ENCODE peak calls at places on chromosomes 12 and 14, in nine cellular contexts. F is islet precursor cell; A is stimulated activated CD4-positive, alpha-beta T cell treated with anti-CD3 and anti-CD28 coated beads, Interleukin-1b, Interleukin-23, amount 100 ng/mL, for 4 hours; Q is Calu3; U is AG04450; P is fibroblast of lung; D is astrocyte of the cerebellum; C is endothelial cell; T is stimulated activated naive B cell treated with anti-CD40 and anti-IgM and Interleukin-4, amounts not matched to agents 10 μg/mL and 1 μg/mL and 100 μg/mL, for 72 hours. E is an unnamed sample.

GRCh38 chr14:55605793-55606192 is 25.8 kb downstream of the KTN1 start:
- DNase-seq in C (no peak), Q (no peak), F (no peak), T (no peak), A (no peak), P (no peak), U (no peak), D (no peak), E (no peak)

GRCh38 chr14:103923863-103924262 is 4.4 kb upstream of the TDRD9 start:
- DNase-seq in A (no peak), T (no peak), D (no peak), C (peak; percentile 81), P (no peak), U (no peak), Q (no peak), F (peak; percentile 92), E (no peak)

GRCh38 chr12:120169946-120170345 is 24.6 kb downstream of the GCN1 start:
- DNase-seq in P (no peak), T (no peak), Q (no peak), C (no peak), F (no peak), A (no peak), U (no peak), D (no peak), E (no peak)

GRCh38 chr14:25111061-25111601 is 61.2 kb upstream of the STXBP6 start:
- DNase-seq in F (peak; percentile 80), C (no peak), Q (peak; percentile 19), U (no peak), P (peak; percentile 75), T (no peak), D (peak; percentile 92), A (no peak), E (no peak)

GRCh38 chr12:131060011-131060703 is 106.5 kb downstream of the ADGRD1 start:
- DNase-seq in P (no peak), U (no peak), A (no peak), Q (no peak), T (no peak), F (peak; percentile 46), D (no peak), C (no peak), E (no peak)

GRCh38 chr12:27779837-27780611 is at the start of the genes KLHL42 and MANSC4:
- DNase-seq in Q (peak; percentile 67), U (no peak), C (peak; percentile 76), F (peak; percentile 94), D (peak; percentile 19), P (peak; percentile 75), T (peak; percentile 67), A (peak; percentile 36), E (peak; percentile 37)

GRCh38 chr12:89836026-89836425 is 127.4 kb upstream of the ATP2B1 start:
- DNase-seq in T (no peak), U (no peak), A (no peak), C (no peak), P (no peak), D (no peak), F (no peak), Q (no peak), E (no peak)

GRCh38 chr12:111353603-111354295 is 15.1 kb downstream of the PHETA1 start:
- DNase-seq in U (no peak), P (no peak), F (peak; percentile 75), A (no peak), C (no peak), T (no peak), D (no peak), Q (no peak), E (no peak)

GRCh38 chr12:46956451-46957035 is 122.9 kb upstream of the PCED1B start:
- DNase-seq in F (no peak), D (no peak), C (no peak), A (no peak), U (no peak), P (no peak), T (no peak), Q (no peak), E (no peak)

GRCh38 chr14:37197421-37198272 is at the start of gene MIPOL1:
- DNase-seq in P (peak; percentile 92), Q (peak; percentile 85), A (no peak), U (peak; percentile 69), F (peak; percentile 91), T (peak; percentile 2), C (peak; percentile 77), D (peak; percentile 64), E (no peak)

GRCh38 chr14:105299654-105300541 is 903 bp downstream of the BRF1 start:
- DNase-seq in F (no peak), U (no peak), C (peak; percentile 43), T (no peak), Q (no peak), P (no peak), D (no peak), A (no peak), E (no peak)

GRCh38 chr14:99792551-99793212 is 531 bp upstream of the EML1 start:
- DNase-seq in A (no peak), P (peak; percentile 34), D (no peak), U (no peak), Q (no peak), T (no peak), C (peak; percentile 16), F (no peak), E (no peak)

GRCh38 chr14:62885451-62885850 is 159.8 kb downstream of the KCNH5 start:
- DNase-seq in A (no peak), T (no peak), U (peak; percentile 3), C (no peak), Q (no peak), F (no peak), P (peak; percentile 5), D (no peak), E (no peak)

GRCh38 chr14:67940894-67941455 is 121.4 kb downstream of the RAD51B start:
- DNase-seq in D (peak; percentile 79), P (peak; percentile 95), F (no peak), U (peak; percentile 45), A (no peak), T (no peak), Q (no peak), C (no peak), E (no peak)

GRCh38 chr12:116525418-116526001 is 33.7 kb upstream of the MAP1LC3B2 start:
- DNase-seq in P (peak; percentile 92), F (peak; percentile 89), U (peak; percentile 76), Q (peak; percentile 55), D (peak; percentile 95), C (no peak), T (no peak), A (no peak), E (no peak)

GRCh38 chr14:75425443-75425842 is 2.4 kb upstream of the JDP2 start:
- DNase-seq in C (no peak), A (no peak), P (no peak), T (no peak), D (no peak), F (no peak), Q (no peak), U (no peak), E (no peak)

GRCh38 chr14:29937116-29937515 is 9.5 kb upstream of the PRKD1 start:
- DNase-seq in D (no peak), Q (no peak), F (no peak), P (no peak), C (no peak), T (no peak), A (no peak), U (no peak), E (no peak)

GRCh38 chr12:124869011-124869665 is 5.5 kb upstream of the SCARB1 start:
- DNase-seq in A (no peak), C (no peak), D (no peak), F (peak; percentile 79), T (no peak), U (no peak), P (no peak), Q (no peak), E (no peak)

E was measured in GM12864.